ENCODE peak calls at places on chromosomes 4 and X, in eight cellular contexts. H, Q, T, J, C, R, G and O are unnamed samples.
A peak's percentile ranks its signal among the peaks of the same experiment; 100 is the strongest.

GRCh38 chr4:129377131-129377845 is 281.3 kb downstream of the C4orf33 start:
- DNase-seq in T (no peak), Q (no peak), J (no peak), C (no peak), H (peak; percentile 45), R (peak; percentile 38), G (no peak), O (no peak)

GRCh38 chr4:3254302-3255131 is 5.6 kb downstream of the MSANTD1 start:
- DNase-seq in Q (no peak), T (no peak), J (no peak), G (no peak), R (no peak), H (no peak), C (no peak), O (no peak)

GRCh38 chr4:160319221-160319867 is 1216.5 kb downstream of the RAPGEF2 start:
- DNase-seq in Q (no peak), H (peak; percentile 96), R (peak; percentile 81), T (peak; percentile 49), C (peak; percentile 99), J (peak; percentile 92), G (no peak), O (no peak)

GRCh38 chr4:75841641-75842520 is 60.4 kb downstream of the PPEF2 start:
- DNase-seq in Q (no peak), C (peak; percentile 83), H (no peak), T (peak; percentile 11), G (peak; percentile 46), R (no peak), J (peak; percentile 57), O (peak; percentile 24)

GRCh38 chr4:5865896-5866599 is 26.8 kb downstream of the CRMP1 start:
- DNase-seq in Q (no peak), T (peak; percentile 23), R (no peak), C (no peak), G (no peak), J (no peak), H (no peak), O (no peak)

GRCh38 chr4:152784490-152785195 is 4.9 kb downstream of the ARFIP1 start:
- DNase-seq in C (peak; percentile 53), T (no peak), H (peak; percentile 34), G (peak; percentile 72), J (peak; percentile 82), Q (peak; percentile 84), R (no peak), O (peak; percentile 45)

GRCh38 chrX:85922821-85923220 is 124.5 kb downstream of the CHM start:
- DNase-seq in Q (peak; percentile 76), C (no peak), T (peak; percentile 60), H (peak; percentile 68), G (no peak), R (no peak), J (no peak), O (peak; percentile 49)

GRCh38 chr4:173325007-173325736 is 9.0 kb downstream of the HMGB2 start:
- DNase-seq in C (no peak), R (no peak), T (no peak), H (no peak), G (peak; percentile 33), Q (no peak), J (no peak), O (no peak)

GRCh38 chr4:94578195-94578594 is 126.5 kb downstream of the PDLIM5 start:
- DNase-seq in G (no peak), Q (peak; percentile 27), H (no peak), T (no peak), C (no peak), R (no peak), J (no peak), O (no peak)

GRCh38 chr4:94576163-94576562 is 124.4 kb downstream of the PDLIM5 start:
- DNase-seq in C (no peak), J (no peak), T (no peak), R (no peak), H (no peak), G (no peak), Q (no peak), O (no peak)

GRCh38 chr4:94574616-94575015 is 122.9 kb downstream of the PDLIM5 start:
- DNase-seq in H (no peak), Q (no peak), R (no peak), J (no peak), G (no peak), T (no peak), C (no peak), O (no peak)

GRCh38 chr4:94575652-94576051 is 123.9 kb downstream of the PDLIM5 start:
- DNase-seq in C (no peak), T (no peak), H (no peak), J (peak; percentile 34), R (no peak), G (peak; percentile 19), Q (no peak), O (no peak)

DNA sequence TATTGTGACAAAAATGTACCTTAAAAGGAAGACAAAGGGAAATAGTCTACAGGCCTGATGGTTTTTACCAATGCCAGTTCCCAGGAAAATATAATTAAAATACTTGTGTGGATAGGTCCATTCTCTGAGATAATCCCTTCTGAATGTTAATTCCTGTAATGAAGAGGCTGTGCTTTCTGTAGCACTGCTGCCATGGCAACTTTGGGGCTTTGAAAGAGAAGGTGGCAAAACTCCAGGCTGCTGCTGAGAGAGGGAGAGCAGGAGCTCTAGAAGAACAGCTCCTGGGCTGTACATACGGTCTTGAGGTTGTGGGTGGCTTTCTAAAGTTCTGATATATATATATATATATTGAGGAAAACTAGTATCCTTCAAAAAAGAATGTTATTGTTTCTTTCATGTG is 125.4 kb downstream of the PDLIM5 start:
- DNase-seq in R (no peak), Q (peak; percentile 82), J (peak; percentile 95), C (no peak), T (peak; percentile 85), G (peak; percentile 78), H (no peak), O (peak; percentile 80)
- H3K4me2 ChIP-seq in R (no peak overlapping the region), Q (no peak overlapping the region), J (no peak overlapping the region), C (peak overlapping the region; percentile 18), T (peak overlapping the region; percentile 21), G (no peak overlapping the region), H (no peak overlapping the region), O (no peak overlapping the region)

GRCh38 chr4:1745697-1746096 is 24.4 kb downstream of the TACC3 start:
- DNase-seq in Q (no peak), G (no peak), R (no peak), C (no peak), H (no peak), T (no peak), J (no peak), O (no peak)
- H3K4me2 ChIP-seq in Q (no peak overlapping the region), G (no peak overlapping the region), R (no peak overlapping the region), C (no peak overlapping the region), H (no peak overlapping the region), T (no peak overlapping the region), J (no peak overlapping the region), O (no peak overlapping the region)

GRCh38 chr4:137541866-137542648 is 9.8 kb upstream of the PCDH18 start:
- DNase-seq in C (no peak), R (no peak), T (no peak), J (no peak), Q (peak; percentile 46), H (no peak), G (no peak), O (no peak)
- H3K4me2 ChIP-seq in C (peak overlapping the region; percentile 34), R (no peak overlapping the region), T (peak overlapping the region; percentile 81), J (no peak overlapping the region), Q (peak overlapping the region; percentile 94), H (no peak overlapping the region), G (peak overlapping the region; percentile 15), O (no peak overlapping the region)

DNA sequence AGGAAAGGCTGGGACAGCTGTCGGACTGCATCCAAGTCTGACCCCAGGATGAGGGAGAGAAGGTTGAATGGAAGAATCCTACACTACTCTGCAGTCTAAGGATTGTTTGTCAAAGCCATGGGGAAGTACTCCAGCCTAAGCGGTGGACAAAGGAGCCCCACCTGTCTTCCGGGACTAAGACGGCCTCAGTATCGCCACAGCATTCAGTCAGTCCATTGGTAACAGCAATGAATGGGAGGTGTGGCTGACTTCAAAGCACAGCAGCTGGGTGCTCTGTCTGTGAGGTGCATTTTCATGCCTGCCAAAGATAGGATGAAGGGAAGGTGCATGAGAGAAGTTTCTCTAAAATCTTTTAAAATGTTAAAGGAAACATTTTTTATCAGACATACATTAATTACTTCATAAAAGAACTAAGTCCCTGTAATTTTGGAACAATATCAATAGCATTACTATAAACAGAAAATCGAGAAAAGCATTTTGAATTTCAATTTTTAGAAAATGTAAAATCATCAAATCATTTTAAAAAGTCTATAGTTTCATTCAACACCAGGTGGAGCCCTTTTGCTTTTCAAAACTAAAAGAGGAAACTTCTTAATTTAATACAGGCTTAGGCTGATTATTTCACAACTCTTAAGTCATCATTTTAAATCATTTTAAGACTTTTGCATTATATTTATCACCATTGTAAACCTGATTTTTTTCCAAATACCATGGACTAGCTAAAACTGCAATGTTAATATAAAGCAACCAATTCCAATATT is 27.6 kb upstream of the INTU start:
- DNase-seq in H (peak; percentile 12), T (peak; percentile 12), Q (peak; percentile 79), G (peak; percentile 92), R (no peak), J (peak; percentile 83), C (peak; percentile 20), O (peak; percentile 39)
- H3K4me2 ChIP-seq in H (no peak overlapping the region), T (peak overlapping the region; percentile 7), Q (no peak overlapping the region), G (peak overlapping the region; percentile 30), R (peak overlapping the region; percentile 9), J (no peak overlapping the region), C (peak overlapping the region; percentile 17), O (peak overlapping the region; percentile 4)